ENCODE peak calls at places on chromosome 14, in four cellular contexts. One of them, this sample, is unnamed.

GRCh38 chr14:54420478-54421116 is 20.6 kb downstream of the CNIH1 start:
- DNase-seq in neural crest cell: peak; percentile 40
- DNase-seq in hippocampal formation: peak; percentile 19
- DNase-seq in sciatic nerve: no peak
- DNase-seq in this sample: no peak

GRCh38 chr14:53411110-53411509 is 258.0 kb upstream of the DDHD1 start:
- DNase-seq in hippocampal formation: no peak
- DNase-seq in sciatic nerve: no peak
- DNase-seq in neural crest cell: no peak
- DNase-seq in this sample: no peak

GRCh38 chr14:32711103-32711680 is 227.5 kb upstream of the NPAS3 start:
- DNase-seq in neural crest cell: peak; percentile 49
- DNase-seq in hippocampal formation: peak; percentile 87
- DNase-seq in sciatic nerve: no peak
- DNase-seq in this sample: no peak

GRCh38 chr14:25050494-25051170 is 685 bp upstream of the STXBP6 start:
- DNase-seq in neural crest cell: no peak
- DNase-seq in sciatic nerve: no peak
- DNase-seq in hippocampal formation: peak; percentile 35
- DNase-seq in this sample: no peak

GRCh38 chr14:23579739-23580138 is 1.1 kb upstream of the JPH4 start:
- DNase-seq in neural crest cell: no peak
- DNase-seq in sciatic nerve: no peak
- DNase-seq in hippocampal formation: no peak
- DNase-seq in this sample: no peak

GRCh38 chr14:101027966-101028365 is 124.4 kb upstream of the RTL1 start:
- DNase-seq in neural crest cell: no peak
- DNase-seq in hippocampal formation: no peak
- DNase-seq in sciatic nerve: peak; percentile 31
- DNase-seq in this sample: no peak

GRCh38 chr14:32623300-32624093 is 294.4 kb downstream of the AKAP6 start:
- DNase-seq in sciatic nerve: no peak
- DNase-seq in hippocampal formation: no peak
- DNase-seq in neural crest cell: no peak
- DNase-seq in this sample: no peak

GRCh38 chr14:66920196-66920595 is 269.0 kb upstream of the GARIN2 start:
- DNase-seq in neural crest cell: no peak
- DNase-seq in sciatic nerve: no peak
- DNase-seq in hippocampal formation: no peak
- DNase-seq in this sample: no peak

GRCh38 chr14:84927096-84927910 is 602.6 kb upstream of the FLRT2 start:
- DNase-seq in neural crest cell: no peak
- DNase-seq in hippocampal formation: no peak
- DNase-seq in sciatic nerve: no peak
- DNase-seq in this sample: no peak

GRCh38 chr14:65446159-65446558 is 33.6 kb downstream of the FUT8 start:
- DNase-seq in neural crest cell: no peak
- DNase-seq in sciatic nerve: no peak
- DNase-seq in hippocampal formation: no peak
- DNase-seq in this sample: no peak

GRCh38 chr14:94681300-94682060 is 69.3 kb downstream of the SERPINA3 start:
- DNase-seq in neural crest cell: no peak
- DNase-seq in sciatic nerve: peak; percentile 59
- DNase-seq in hippocampal formation: no peak
- DNase-seq in this sample: peak; percentile 62

GRCh38 chr14:63781686-63782085 is 53.8 kb upstream of the SGPP1 start:
- DNase-seq in hippocampal formation: no peak
- DNase-seq in neural crest cell: no peak
- DNase-seq in sciatic nerve: no peak
- DNase-seq in this sample: no peak

GRCh38 chr14:35122696-35123387 is 490 bp downstream of the PRORP start:
- DNase-seq in sciatic nerve: no peak
- DNase-seq in hippocampal formation: no peak
- DNase-seq in neural crest cell: no peak
- DNase-seq in this sample: no peak